ENCODE peak calls at places on chromosomes 7 and 10, in four cellular contexts. N, K, R and D are unnamed samples.

GRCh38 chr10:72123616-72124015 is 35.3 kb upstream of the SPOCK2 start:
- DNase-seq in N (no peak), K (no peak), R (no peak), D (no peak)

GRCh38 chr10:11046766-11047165 is 29.1 kb downstream of the CELF2 start:
- DNase-seq in N (no peak), K (no peak), R (no peak), D (no peak)

GRCh38 chr7:25359471-25360059 is 131.3 kb upstream of the NPVF start:
- DNase-seq in N (peak), K (no peak), R (no peak), D (no peak)

GRCh38 chr10:63467833-63468232 is 2.1 kb upstream of the JMJD1C start:
- DNase-seq in N (peak), K (no peak), R (no peak), D (no peak)

GRCh38 chr10:47253651-47254375 is 46.2 kb upstream of the GDF10 start:
- DNase-seq in N (peak), K (peak), R (peak), D (no peak)

GRCh38 chr10:65325913-65326312 is 1599.9 kb upstream of the LRRTM3 start:
- DNase-seq in N (no peak), K (no peak), R (no peak), D (no peak)

GRCh38 chr7:27175005-27175625 is 995 bp upstream of the HOXA10 start:
- DNase-seq in N (no peak), K (no peak), R (peak), D (no peak)

GRCh38 chr10:79420974-79421688 is 24.3 kb downstream of the ZCCHC24 start:
- DNase-seq in N (no peak), K (no peak), R (no peak), D (no peak)

GRCh38 chr10:63707254-63707910 is 186.2 kb downstream of the REEP3 start:
- DNase-seq in N (peak), K (peak), R (no peak), D (no peak)

GRCh38 chr7:106590209-106590816 is 70.6 kb downstream of the CCDC71L start:
- DNase-seq in N (no peak), K (no peak), R (no peak), D (no peak)

GRCh38 chr10:100006241-100006886 is 3.4 kb downstream of the DNMBP start:
- DNase-seq in N (peak), K (no peak), R (no peak), D (no peak)

GRCh38 chr10:51924359-51924758 is 225.0 kb upstream of the CSTF2T start:
- DNase-seq in N (no peak), K (no peak), R (no peak), D (no peak)

GRCh38 chr10:1645896-1646295 is 91.4 kb downstream of the ADARB2 start:
- DNase-seq in N (no peak), K (no peak), R (no peak), D (no peak)

GRCh38 chr7:134669845-134670373 is 23.3 kb downstream of the BPGM start:
- DNase-seq in N (peak), K (no peak), R (peak), D (no peak)

GRCh38 chr7:139744768-139745250 is 33.0 kb downstream of the HIPK2 start:
- DNase-seq in N (no peak), K (no peak), R (no peak), D (peak)
- H3K27ac ChIP-seq in N (no peak), K (peak), R (peak), D (no peak)

GRCh38 chr7:6588566-6588965 is 1.3 kb upstream of the INTS15 start:
- DNase-seq in N (no peak), K (no peak), R (no peak), D (no peak)
- H3K27ac ChIP-seq in N (no peak), K (no peak), R (no peak), D (no peak)

GRCh38 chr10:14555806-14556205 is 218.9 kb downstream of the FAM107B start:
- DNase-seq in N (no peak), K (no peak), R (no peak), D (no peak)
- H3K27ac ChIP-seq in N (peak), K (no peak), R (no peak), D (no peak)

DNA sequence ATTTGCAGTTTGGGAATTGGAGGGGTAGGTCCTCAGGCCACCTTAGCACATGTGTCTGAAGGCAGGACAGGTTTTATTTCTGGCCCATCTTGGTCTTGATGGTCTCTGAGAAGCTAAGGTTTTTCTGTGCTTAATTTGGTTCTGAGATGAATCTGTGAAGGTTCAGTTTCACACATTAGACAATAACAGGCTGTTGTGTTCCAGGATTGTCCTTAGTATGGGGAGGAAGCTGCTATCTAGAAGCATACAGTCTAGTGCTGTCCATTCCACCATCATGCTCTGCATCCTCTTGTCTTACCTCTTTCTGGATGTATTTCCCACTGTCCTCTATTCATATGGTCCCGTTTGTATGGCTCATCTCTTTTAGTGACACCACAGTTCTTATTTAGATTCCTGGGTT is 7.1 kb downstream of the UBE2D1 start:
- DNase-seq in N (no peak), K (no peak), R (no peak), D (no peak)
- H3K27ac ChIP-seq in N (no peak), K (peak), R (peak), D (no peak)